ENCODE peak calls at places on chromosomes 4 and X, in eight cellular contexts. D is upper lobe of right lung, T is tibial nerve, X is MM.1S, A is H1, P is lung, R is A549, Z is IMR-90. W is an unnamed sample.

GRCh38 chrX:129678176-129678880 is 23.6 kb upstream of the APLN start:
- DNase-seq in D (peak; percentile 82), T (no peak), X (peak; percentile 28), A (no peak), P (peak; percentile 35), R (peak; percentile 69), Z (no peak), W (peak; percentile 77)

GRCh38 chr4:102324725-102325124 is 20.6 kb downstream of the SLC39A8 start:
- DNase-seq in D (no peak), T (no peak), X (no peak), A (no peak), P (no peak), R (no peak), Z (no peak), W (no peak)

GRCh38 chrX:135295238-135295943 is 13.9 kb upstream of the ETDC start:
- DNase-seq in D (peak; percentile 65), T (no peak), X (peak; percentile 79), A (peak; percentile 21), P (peak; percentile 33), R (no peak), Z (peak; percentile 39), W (peak; percentile 52)

GRCh38 chr4:24234288-24234848 is 344.5 kb upstream of the PPARGC1A start:
- DNase-seq in D (no peak), T (no peak), X (no peak), A (no peak), P (no peak), R (no peak), Z (no peak), W (no peak)

GRCh38 chr4:148854203-148854602 is 412.0 kb upstream of the NR3C2 start:
- DNase-seq in D (no peak), T (no peak), X (no peak), A (no peak), P (no peak), R (no peak), Z (no peak), W (no peak)

GRCh38 chrX:136185409-136186022 is 38.2 kb downstream of the FHL1 start:
- DNase-seq in D (no peak), T (no peak), X (no peak), A (no peak), P (no peak), R (peak; percentile 24), Z (peak; percentile 47), W (no peak)

GRCh38 chr4:83454626-83455025 is 997 bp downstream of the HELQ start:
- DNase-seq in D (no peak), T (no peak), X (no peak), A (no peak), P (no peak), R (no peak), Z (peak; percentile 8), W (no peak)

GRCh38 chr4:22515888-22516541 is at the start of gene ADGRA3:
- DNase-seq in D (peak; percentile 90), T (peak; percentile 52), X (peak; percentile 57), A (no peak), P (peak; percentile 72), R (peak; percentile 63), Z (peak; percentile 51), W (peak; percentile 81)

GRCh38 chr4:57287687-57288604 is 177.8 kb upstream of the IGFBP7 start:
- DNase-seq in D (no peak), T (no peak), X (no peak), A (no peak), P (no peak), R (no peak), Z (no peak), W (no peak)

GRCh38 chr4:137427411-137427810 is 104.9 kb downstream of the PCDH18 start:
- DNase-seq in D (no peak), T (no peak), X (no peak), A (no peak), P (no peak), R (no peak), Z (no peak), W (no peak)

GRCh38 chrX:70769659-70770232 is 138.8 kb downstream of the TEX11 start:
- DNase-seq in D (no peak), T (no peak), X (peak; percentile 17), A (no peak), P (no peak), R (peak; percentile 2), Z (peak; percentile 5), W (no peak)

GRCh38 chr4:13704020-13704419 is 76.5 kb upstream of the BOD1L1 start:
- DNase-seq in D (no peak), T (no peak), X (no peak), A (no peak), P (no peak), R (no peak), Z (no peak), W (no peak)

GRCh38 chrX:138014577-138014976 is 448.6 kb downstream of the ZIC3 start:
- DNase-seq in D (no peak), T (no peak), X (no peak), A (no peak), P (no peak), R (no peak), Z (no peak), W (no peak)

DNA sequence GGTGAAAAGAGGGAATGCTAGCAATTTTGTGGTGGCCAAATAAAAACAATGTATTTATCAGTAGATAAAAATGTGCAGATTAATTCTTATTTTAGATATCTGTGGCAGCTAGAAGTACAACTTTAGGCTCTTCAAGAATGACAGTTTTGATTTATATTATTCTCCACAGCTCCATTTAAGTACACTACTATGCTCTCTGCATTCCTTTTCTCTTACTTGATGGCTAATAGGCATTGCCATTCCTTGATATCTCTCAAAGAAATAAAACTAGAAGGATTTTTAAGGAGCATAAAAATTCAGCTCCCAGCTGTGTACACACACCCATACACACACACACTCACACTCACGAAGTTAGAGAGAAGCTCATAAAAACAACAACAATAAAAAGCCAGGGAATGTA is 59.4 kb upstream of the H2AZ1 start:
- DNase-seq in D (no peak), T (no peak), X (no peak), A (no peak), P (no peak), R (no peak), Z (no peak), W (no peak)
- H3K4me1 ChIP-seq in D (no peaks in the 10 kb centered on the region), T (no peaks in the 10 kb centered on the region), X (no peaks in the 10 kb centered on the region), A (no peaks in the 10 kb centered on the region), P (no peaks in the 10 kb centered on the region), R (no peaks in the 10 kb centered on the region), Z (peaks cover 2% of the 10 kb centered on the region), W (no peaks in the 10 kb centered on the region)

GRCh38 chr4:180557348-180557747 is 1685.9 kb upstream of the TENM3 start:
- DNase-seq in D (no peak), T (no peak), X (peak; percentile 24), A (no peak), P (no peak), R (no peak), Z (no peak), W (no peak)
- TF ChIP-seq CTCF in D (no peak), T (no peak), X (peak; percentile 43), A (no peak), P (no peak), R (no peak), Z (no peak), W (no peak)

DNA sequence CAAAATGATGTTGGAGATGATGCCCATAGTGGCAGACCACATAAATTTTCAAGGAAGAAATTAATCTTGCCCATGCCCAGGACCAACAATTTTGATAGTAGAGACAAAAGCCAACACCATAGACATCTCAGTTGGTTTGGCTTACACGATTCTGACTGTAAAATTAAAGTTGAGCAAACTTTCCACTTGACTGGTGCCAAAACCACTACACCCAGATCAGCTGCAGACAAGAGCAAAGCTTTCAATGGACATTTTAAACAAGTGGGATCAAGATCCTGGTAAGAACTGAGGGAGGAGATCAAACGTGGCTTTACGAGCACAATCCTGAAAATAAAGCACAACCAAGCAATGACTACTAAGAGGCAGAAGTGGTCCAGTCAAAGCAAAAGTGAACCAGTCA is 90.7 kb downstream of the PAPSS1 start:
- DNase-seq in D (no peak), T (no peak), X (no peak), A (no peak), P (no peak), R (no peak), Z (no peak), W (no peak)
- H3K4me1 ChIP-seq in D (no peaks in the 10 kb centered on the region), T (no peaks in the 10 kb centered on the region), X (no peaks in the 10 kb centered on the region), A (no peaks in the 10 kb centered on the region), P (peaks cover 2% of the 10 kb centered on the region), R (peaks cover 6% of the 10 kb centered on the region), Z (no peaks in the 10 kb centered on the region), W (no peaks in the 10 kb centered on the region)

GRCh38 chr4:163256680-163257343 is 75.6 kb downstream of the NPY1R start:
- DNase-seq in D (no peak), T (no peak), X (no peak), A (no peak), P (peak; percentile 41), R (no peak), Z (no peak), W (no peak)

GRCh38 chr4:163249042-163249441 is 82.4 kb upstream of the NAF1 start:
- DNase-seq in D (no peak), T (no peak), X (no peak), A (no peak), P (no peak), R (no peak), Z (no peak), W (no peak)

DNA sequence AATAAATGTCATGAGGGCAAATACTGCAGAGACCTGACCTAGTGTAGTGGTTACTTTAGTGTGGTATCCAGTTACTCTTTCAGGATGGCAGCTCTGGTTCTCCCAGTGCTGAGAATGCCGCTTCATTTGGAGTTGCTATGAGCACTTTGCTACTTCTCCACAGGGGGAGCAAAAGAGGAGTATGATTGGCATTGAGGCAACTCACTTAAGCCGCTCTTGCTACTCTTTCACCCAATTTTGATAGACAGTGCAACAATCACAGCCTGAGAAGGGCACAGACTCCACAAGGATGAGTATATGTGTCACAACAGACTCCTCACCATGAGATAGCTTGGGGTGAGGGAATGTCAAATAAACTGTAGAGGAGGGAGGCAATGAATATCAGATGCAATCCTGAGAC is 81.2 kb downstream of the NPY1R start:
- DNase-seq in D (no peak), T (no peak), X (no peak), A (no peak), P (no peak), R (peak; percentile 5), Z (no peak), W (no peak)
- TF ChIP-seq CTCF in D (no peak), T (no peak), X (peak; percentile 9), A (no peak), P (no peak), R (no peak), Z (no peak), W (no peak)

GRCh38 chr4:55386840-55387239 is 8.9 kb upstream of the TMEM165 start:
- DNase-seq in D (no peak), T (no peak), X (no peak), A (no peak), P (no peak), R (no peak), Z (no peak), W (no peak)

GRCh38 chr4:55381502-55381901 is 14.3 kb upstream of the TMEM165 start:
- DNase-seq in D (no peak), T (no peak), X (no peak), A (no peak), P (no peak), R (no peak), Z (no peak), W (no peak)

GRCh38 chr4:55386073-55386472 is 9.7 kb upstream of the TMEM165 start:
- DNase-seq in D (no peak), T (no peak), X (no peak), A (no peak), P (no peak), R (no peak), Z (peak; percentile 50), W (no peak)

GRCh38 chr4:55382515-55383003 is 13.2 kb upstream of the TMEM165 start:
- DNase-seq in D (no peak), T (no peak), X (no peak), A (no peak), P (no peak), R (no peak), Z (no peak), W (no peak)

GRCh38 chr4:55385201-55385649 is 10.5 kb upstream of the TMEM165 start:
- DNase-seq in D (no peak), T (no peak), X (no peak), A (no peak), P (no peak), R (no peak), Z (peak; percentile 32), W (no peak)
- H3K4me1 ChIP-seq in D (no peaks in the 10 kb centered on the region), T (no peaks in the 10 kb centered on the region), X (peaks cover 6% of the 10 kb centered on the region), A (no peaks in the 10 kb centered on the region), P (no peaks in the 10 kb centered on the region), R (peaks cover 7% of the 10 kb centered on the region), Z (peaks cover 4% of the 10 kb centered on the region), W (no peaks in the 10 kb centered on the region)